ENCODE peak calls at places on chromosomes 4 and X, in four cellular contexts. M, I, X and A are unnamed samples.

GRCh38 chrX:1140236-1140681 is 72.2 kb downstream of the CRLF2 start:
- DNase-seq in M (no peak), X (no peak), I (no peak), A (no peak)

GRCh38 chr4:43525646-43526045 is 633.1 kb downstream of the GRXCR1 start:
- DNase-seq in I (no peak), X (no peak), M (no peak), A (no peak)

GRCh38 chr4:171378323-171378722 is 434.9 kb upstream of the GALNTL6 start:
- DNase-seq in M (no peak), X (no peak), I (no peak), A (no peak)

GRCh38 chrX:626745-627509 is 3.7 kb upstream of the SHOX start:
- DNase-seq in X (no peak), M (no peak), I (no peak), A (no peak)

GRCh38 chr4:150586162-150586561 is 4.2 kb downstream of the MAB21L2 start:
- DNase-seq in X (no peak), M (no peak), I (no peak), A (no peak)

GRCh38 chr4:124483043-124483906 is 229.3 kb downstream of the ANKRD50 start:
- DNase-seq in X (no peak), I (peak), M (peak), A (no peak)

GRCh38 chr4:153205757-153206156 is 1.5 kb downstream of the TRIM2 start:
- DNase-seq in I (no peak), M (no peak), X (peak), A (peak)

GRCh38 chr4:122003335-122003734 is 51.5 kb upstream of the TRPC3 start:
- DNase-seq in X (peak), I (peak), M (peak), A (no peak)

GRCh38 chrX:102085706-102086105 is 39.8 kb upstream of the TCEAL2 start:
- DNase-seq in I (no peak), X (no peak), M (no peak), A (no peak)

GRCh38 chr4:154507170-154507569 is 15.6 kb upstream of the DCHS2 start:
- DNase-seq in X (peak), M (no peak), I (no peak), A (peak)

GRCh38 chr4:22897520-22898108 is 204.9 kb downstream of the GBA3 start:
- DNase-seq in X (peak), I (peak), M (peak), A (no peak)

GRCh38 chrX:69268637-69269036 is 103.4 kb upstream of the PJA1 start:
- DNase-seq in I (no peak), X (no peak), M (no peak), A (no peak)

GRCh38 chr4:125796138-125796537 is 481.4 kb downstream of the FAT4 start:
- DNase-seq in I (no peak), M (no peak), X (no peak), A (no peak)

GRCh38 chrX:18290200-18290599 is 64.3 kb downstream of the SCML2 start:
- DNase-seq in I (no peak), M (peak), X (no peak), A (no peak)

GRCh38 chr4:140096483-140096861 is 57.5 kb downstream of the MAML3 start:
- DNase-seq in M (no peak), X (no peak), I (no peak), A (no peak)

GRCh38 chrX:136577562-136577961 is 45.5 kb downstream of the VGLL1 start:
- DNase-seq in X (peak), I (peak), M (peak), A (no peak)

GRCh38 chrX:19064175-19064574 is 58.1 kb downstream of the ADGRG2 start:
- DNase-seq in X (peak), M (no peak), I (peak), A (no peak)

GRCh38 chr4:146545102-146545501 is 23.4 kb upstream of the SLC10A7 start:
- DNase-seq in M (no peak), X (no peak), I (peak), A (no peak)

GRCh38 chr4:45693746-45694145 is 430.1 kb downstream of the GABRG1 start:
- DNase-seq in I (no peak), M (no peak), X (peak), A (no peak)

GRCh38 chrX:149060921-149061320 is 444.2 kb downstream of the IDS start:
- DNase-seq in M (no peak), X (no peak), I (no peak), A (no peak)

GRCh38 chr4:51932261-51932660 is 87.9 kb downstream of the LRRC66 start:
- DNase-seq in I (no peak), M (no peak), X (no peak), A (no peak)

GRCh38 chr4:11106190-11106589 is 322.5 kb downstream of the HS3ST1 start:
- DNase-seq in X (no peak), I (no peak), M (no peak), A (peak)

GRCh38 chr4:106773106-106773905 is 262.8 kb downstream of the DKK2 start:
- DNase-seq in X (no peak), I (no peak), M (no peak), A (no peak)

GRCh38 chr4:43680416-43680815 is 768.2 kb downstream of the KCTD8 start:
- DNase-seq in X (no peak), M (peak), I (no peak), A (no peak)

GRCh38 chrX:110034036-110034435 is 31.1 kb downstream of the TMEM164 start:
- DNase-seq in I (no peak), X (no peak), M (no peak), A (no peak)

GRCh38 chr4:139986108-139986507 is 167.9 kb downstream of the MAML3 start:
- DNase-seq in I (no peak), X (no peak), M (no peak), A (no peak)

GRCh38 chr4:71549516-71550160 is 210.8 kb downstream of the SLC4A4 start:
- DNase-seq in X (no peak), M (no peak), I (no peak), A (no peak)

GRCh38 chr4:110612631-110613269 is 10.1 kb downstream of the PITX2 start:
- DNase-seq in X (no peak), M (peak), I (no peak), A (no peak)

GRCh38 chr4:110611968-110612447 is 10.9 kb downstream of the PITX2 start:
- DNase-seq in I (no peak), X (no peak), M (no peak), A (no peak)

GRCh38 chr4:110610620-110610939 is 12.3 kb downstream of the PITX2 start:
- DNase-seq in X (no peak), I (no peak), M (no peak), A (no peak)

GRCh38 chr4:110609044-110609750 is 13.7 kb downstream of the PITX2 start:
- DNase-seq in I (no peak), M (no peak), X (peak), A (no peak)

GRCh38 chr4:110610940-110611785 is 11.7 kb downstream of the PITX2 start:
- DNase-seq in X (no peak), I (no peak), M (peak), A (no peak)
- H3K27ac ChIP-seq in X (no peak), I (no peak), M (no peak), A (no peak)

GRCh38 chr4:181688416-181688815 is 554.8 kb upstream of the TENM3 start:
- DNase-seq in X (no peak), M (no peak), I (no peak), A (no peak)

GRCh38 chr4:181685461-181685860 is 557.7 kb upstream of the TENM3 start:
- DNase-seq in X (no peak), M (no peak), I (no peak), A (no peak)

GRCh38 chr4:181687116-181687515 is 556.1 kb upstream of the TENM3 start:
- DNase-seq in X (no peak), M (no peak), I (no peak), A (no peak)

GRCh38 chr4:181685911-181686310 is 557.3 kb upstream of the TENM3 start:
- DNase-seq in X (no peak), I (no peak), M (no peak), A (no peak)

DNA sequence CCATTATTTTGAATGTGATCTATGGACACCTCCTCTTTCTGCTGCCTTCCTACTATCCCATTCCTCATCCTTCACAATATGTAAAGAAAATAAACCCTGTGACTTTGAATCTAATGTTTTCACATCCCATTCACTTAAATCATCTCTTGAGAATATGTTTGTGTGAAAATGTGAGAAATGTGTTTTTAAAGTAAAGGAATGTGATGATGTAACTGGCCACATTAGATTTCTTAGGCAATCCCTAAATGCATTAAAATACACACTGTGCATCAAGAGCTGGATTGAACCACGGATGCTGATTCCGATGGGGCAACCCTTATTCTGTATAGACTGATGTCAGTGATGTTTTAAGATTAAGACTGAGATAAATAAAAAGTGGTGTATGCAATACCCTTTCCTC is 558.9 kb upstream of the TENM3 start:
- DNase-seq in M (no peak), I (no peak), X (no peak), A (no peak)
- H3K27ac ChIP-seq in M (no peak), I (no peak), X (no peak), A (no peak)

GRCh38 chrX:114058988-114059418 is 524.9 kb upstream of the HTR2C start:
- DNase-seq in I (no peak), M (no peak), X (no peak), A (no peak)
- H3K27ac ChIP-seq in I (no peak), M (no peak), X (no peak), A (no peak)

GRCh38 chr4:93731448-93731847 is 97.1 kb upstream of the ATOH1 start:
- DNase-seq in I (peak), X (no peak), M (no peak), A (no peak)
- H3K27ac ChIP-seq in I (no peak), X (no peak), M (no peak), A (no peak)

GRCh38 chrX:48684134-48684533 is 535 bp downstream of the WAS start:
- DNase-seq in I (no peak), X (no peak), M (no peak), A (no peak)

GRCh38 chrX:48681539-48682183 is 1.9 kb upstream of the WAS start:
- DNase-seq in X (no peak), I (no peak), M (no peak), A (no peak)

GRCh38 chrX:48688531-48689142 is 5.0 kb downstream of the WAS start:
- DNase-seq in M (no peak), I (no peak), X (no peak), A (no peak)

GRCh38 chrX:48685416-48685815 is 1.8 kb downstream of the WAS start:
- DNase-seq in X (no peak), M (no peak), I (no peak), A (no peak)

DNA sequence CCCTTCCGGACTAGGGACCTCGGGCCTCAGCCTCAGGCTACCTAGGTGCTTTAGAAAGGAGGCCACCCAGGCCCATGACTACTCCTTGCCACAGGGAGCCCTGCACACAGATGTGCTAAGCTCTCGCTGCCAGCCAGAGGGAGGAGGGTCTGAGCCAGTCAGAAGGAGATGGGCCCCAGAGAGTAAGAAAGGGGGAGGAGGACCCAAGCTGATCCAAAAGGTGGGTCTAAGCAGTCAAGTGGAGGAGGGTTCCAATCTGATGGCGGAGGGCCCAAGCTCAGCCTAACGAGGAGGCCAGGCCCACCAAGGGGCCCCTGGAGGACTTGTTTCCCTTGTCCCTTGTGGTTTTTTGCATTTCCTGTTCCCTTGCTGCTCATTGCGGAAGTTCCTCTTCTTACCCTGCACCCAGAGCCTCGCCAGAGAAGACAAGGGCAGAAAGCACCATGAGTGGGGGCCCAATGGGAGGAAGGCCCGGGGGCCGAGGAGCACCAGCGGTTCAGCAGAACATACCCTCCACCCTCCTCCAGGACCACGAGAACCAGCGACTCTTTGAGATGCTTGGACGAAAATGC is at the start of gene WAS:
- DNase-seq in I (no peak), M (no peak), X (no peak), A (no peak)
- H3K27ac ChIP-seq in I (no peak), M (no peak), X (no peak), A (no peak)

GRCh38 chr4:80011636-80012236 is 61.3 kb downstream of the ANTXR2 start:
- DNase-seq in X (no peak), M (no peak), I (no peak), A (no peak)
- H3K27ac ChIP-seq in X (no peak), M (no peak), I (no peak), A (no peak)

GRCh38 chrX:108025954-108026616 is 18.8 kb upstream of the VSIG1 start:
- DNase-seq in X (no peak), M (no peak), I (no peak), A (no peak)

GRCh38 chrX:108032944-108033343 is 11.9 kb upstream of the VSIG1 start:
- DNase-seq in M (no peak), I (no peak), X (peak), A (no peak)

GRCh38 chrX:108028854-108029253 is 16.0 kb upstream of the VSIG1 start:
- DNase-seq in M (no peak), I (no peak), X (no peak), A (no peak)

GRCh38 chrX:108033890-108034289 is 11.0 kb upstream of the VSIG1 start:
- DNase-seq in M (no peak), X (no peak), I (no peak), A (no peak)

DNA sequence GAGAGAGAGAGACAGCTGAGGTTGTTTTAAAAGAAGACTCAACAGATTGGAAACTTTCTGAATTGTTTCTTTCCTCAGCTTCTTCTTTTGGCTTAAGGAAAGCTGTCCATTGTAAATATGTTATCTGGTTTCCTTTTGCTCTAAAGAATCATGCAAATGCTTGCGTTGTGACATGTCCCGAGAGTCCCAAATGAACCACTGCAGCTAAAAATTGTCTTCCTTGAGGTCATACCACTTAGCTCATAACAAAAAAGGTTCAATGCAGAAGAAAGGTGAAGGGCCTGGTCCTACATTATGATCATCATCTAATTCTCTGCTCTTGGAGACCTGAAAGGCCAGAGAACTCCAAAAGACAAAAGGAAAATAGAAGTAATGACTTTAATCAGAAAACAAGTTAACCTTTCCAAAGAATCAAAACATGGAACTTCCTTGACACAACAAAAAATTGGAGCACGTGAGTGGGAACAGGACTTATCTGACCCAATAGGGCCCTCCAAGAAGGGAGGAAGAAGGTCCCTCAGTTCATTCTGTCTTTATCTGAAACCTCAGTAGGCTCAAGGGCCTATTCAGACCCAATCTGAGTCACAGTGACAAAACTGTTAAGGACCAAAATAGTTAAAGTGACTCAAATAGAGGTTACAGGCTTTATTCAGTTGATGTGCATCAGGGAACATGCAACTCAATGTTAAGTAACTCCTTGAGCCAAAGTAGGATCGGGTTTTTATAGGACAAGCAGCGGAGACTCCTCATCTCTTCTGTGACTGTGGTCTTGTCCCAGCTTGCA is 14.7 kb upstream of the VSIG1 start:
- DNase-seq in I (no peak), X (no peak), M (no peak), A (no peak)
- H3K27ac ChIP-seq in I (no peak), X (no peak), M (no peak), A (no peak)